ENCODE peak calls at places on chromosomes 3 and 15, in eight cellular contexts. One of them, this sample, is unnamed.

GRCh38 chr15:90580541-90580940 is 50.8 kb downstream of the CRTC3 start:
- DNase-seq in CD4-positive, alpha-beta T cell: no peak
- DNase-seq in cardiac muscle cell: no peak
- DNase-seq in HFFc6: no peak
- DNase-seq in AG10803: no peak
- DNase-seq in pancreas: no peak
- DNase-seq in type B pancreatic cell: no peak
- DNase-seq in lower lobe of right lung: no peak
- DNase-seq in this sample: no peak

GRCh38 chr15:38688761-38689160 is 124.1 kb upstream of the RASGRP1 start:
- DNase-seq in cardiac muscle cell: no peak
- DNase-seq in CD4-positive, alpha-beta T cell: peak
- DNase-seq in HFFc6: no peak
- DNase-seq in pancreas: no peak
- DNase-seq in AG10803: no peak
- DNase-seq in type B pancreatic cell: no peak
- DNase-seq in lower lobe of right lung: no peak
- DNase-seq in this sample: no peak

GRCh38 chr3:35322070-35322469 is 317.3 kb upstream of the ARPP21 start:
- DNase-seq in cardiac muscle cell: no peak
- DNase-seq in CD4-positive, alpha-beta T cell: no peak
- DNase-seq in AG10803: no peak
- DNase-seq in HFFc6: no peak
- DNase-seq in pancreas: no peak
- DNase-seq in lower lobe of right lung: no peak
- DNase-seq in type B pancreatic cell: no peak
- DNase-seq in this sample: no peak

GRCh38 chr15:23578521-23579150 is 13.2 kb downstream of the MKRN3 start:
- DNase-seq in AG10803: no peak
- DNase-seq in cardiac muscle cell: no peak
- DNase-seq in pancreas: no peak
- DNase-seq in lower lobe of right lung: no peak
- DNase-seq in HFFc6: no peak
- DNase-seq in type B pancreatic cell: no peak
- DNase-seq in CD4-positive, alpha-beta T cell: no peak
- DNase-seq in this sample: no peak

GRCh38 chr3:25843332-25843731 is 53.4 kb downstream of the OXSM start:
- DNase-seq in type B pancreatic cell: no peak
- DNase-seq in CD4-positive, alpha-beta T cell: no peak
- DNase-seq in cardiac muscle cell: no peak
- DNase-seq in AG10803: no peak
- DNase-seq in HFFc6: no peak
- DNase-seq in lower lobe of right lung: no peak
- DNase-seq in pancreas: no peak
- DNase-seq in this sample: no peak

GRCh38 chr15:99253381-99254090 is 2.3 kb downstream of the LRRC28 start:
- DNase-seq in type B pancreatic cell: no peak
- DNase-seq in CD4-positive, alpha-beta T cell: no peak
- DNase-seq in AG10803: peak
- DNase-seq in lower lobe of right lung: no peak
- DNase-seq in HFFc6: peak
- DNase-seq in cardiac muscle cell: no peak
- DNase-seq in pancreas: no peak
- DNase-seq in this sample: no peak

GRCh38 chr15:49124371-49124770 is 31.0 kb downstream of the COPS2 start:
- DNase-seq in cardiac muscle cell: no peak
- DNase-seq in HFFc6: no peak
- DNase-seq in AG10803: no peak
- DNase-seq in CD4-positive, alpha-beta T cell: no peak
- DNase-seq in pancreas: no peak
- DNase-seq in lower lobe of right lung: no peak
- DNase-seq in type B pancreatic cell: no peak
- DNase-seq in this sample: no peak

GRCh38 chr3:124606180-124606579 is 124.1 kb upstream of the UMPS start:
- DNase-seq in pancreas: no peak
- DNase-seq in HFFc6: no peak
- DNase-seq in type B pancreatic cell: no peak
- DNase-seq in cardiac muscle cell: peak
- DNase-seq in CD4-positive, alpha-beta T cell: no peak
- DNase-seq in lower lobe of right lung: no peak
- DNase-seq in AG10803: no peak
- DNase-seq in this sample: no peak

GRCh38 chr3:1082024-1082633 is 10.7 kb upstream of the CNTN6 start:
- DNase-seq in pancreas: peak
- DNase-seq in AG10803: peak
- DNase-seq in lower lobe of right lung: no peak
- DNase-seq in cardiac muscle cell: peak
- DNase-seq in type B pancreatic cell: no peak
- DNase-seq in CD4-positive, alpha-beta T cell: no peak
- DNase-seq in HFFc6: no peak
- DNase-seq in this sample: no peak

GRCh38 chr3:189486556-189486955 is 144.6 kb upstream of the TP63 start:
- DNase-seq in pancreas: no peak
- DNase-seq in type B pancreatic cell: no peak
- DNase-seq in CD4-positive, alpha-beta T cell: no peak
- DNase-seq in AG10803: no peak
- DNase-seq in cardiac muscle cell: no peak
- DNase-seq in HFFc6: no peak
- DNase-seq in lower lobe of right lung: no peak
- DNase-seq in this sample: no peak

GRCh38 chr3:133574260-133574881 is 885 bp downstream of the CDV3 start:
- DNase-seq in CD4-positive, alpha-beta T cell: peak
- DNase-seq in cardiac muscle cell: peak
- DNase-seq in lower lobe of right lung: peak
- DNase-seq in HFFc6: peak
- DNase-seq in AG10803: peak
- DNase-seq in pancreas: peak
- DNase-seq in type B pancreatic cell: peak
- DNase-seq in this sample: no peak

GRCh38 chr3:107846282-107846852 is 244.5 kb downstream of the CD47 start:
- DNase-seq in HFFc6: peak
- DNase-seq in CD4-positive, alpha-beta T cell: peak
- DNase-seq in pancreas: no peak
- DNase-seq in cardiac muscle cell: peak
- DNase-seq in AG10803: peak
- DNase-seq in type B pancreatic cell: no peak
- DNase-seq in lower lobe of right lung: peak
- DNase-seq in this sample: no peak

DNA sequence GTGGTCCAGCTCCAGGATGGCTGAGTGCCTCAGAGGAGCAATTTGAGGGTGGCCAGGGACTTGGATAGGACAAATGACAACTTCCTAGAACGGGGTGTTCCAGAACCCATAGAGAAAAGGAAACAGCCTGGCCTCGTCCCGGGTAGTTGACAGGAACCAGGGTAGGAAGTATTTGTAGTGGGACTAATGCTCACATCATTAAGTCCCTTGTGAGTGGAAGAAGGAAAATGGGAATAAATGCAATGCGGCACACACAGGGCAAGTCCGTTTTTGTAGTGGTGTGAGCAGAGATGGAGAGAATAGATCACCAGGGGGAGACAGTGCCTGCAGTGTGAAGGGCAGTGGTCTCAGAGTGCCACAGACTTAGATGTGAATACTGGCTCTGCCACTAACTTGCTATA is 19.6 kb downstream of the TIMP4 start:
- DNase-seq in pancreas: no peak
- DNase-seq in AG10803: peak
- DNase-seq in type B pancreatic cell: no peak
- DNase-seq in lower lobe of right lung: no peak
- DNase-seq in cardiac muscle cell: peak
- DNase-seq in CD4-positive, alpha-beta T cell: no peak
- DNase-seq in HFFc6: peak
- DNase-seq in this sample: no peak
- TF ChIP-seq CTCF in pancreas: no peak
- TF ChIP-seq CTCF in AG10803: peak
- TF ChIP-seq CTCF in type B pancreatic cell: peak
- TF ChIP-seq CTCF in lower lobe of right lung: peak
- TF ChIP-seq CTCF in cardiac muscle cell: peak
- TF ChIP-seq CTCF in CD4-positive, alpha-beta T cell: no peak
- TF ChIP-seq CTCF in HFFc6: peak
- TF ChIP-seq CTCF in this sample: peak

DNA sequence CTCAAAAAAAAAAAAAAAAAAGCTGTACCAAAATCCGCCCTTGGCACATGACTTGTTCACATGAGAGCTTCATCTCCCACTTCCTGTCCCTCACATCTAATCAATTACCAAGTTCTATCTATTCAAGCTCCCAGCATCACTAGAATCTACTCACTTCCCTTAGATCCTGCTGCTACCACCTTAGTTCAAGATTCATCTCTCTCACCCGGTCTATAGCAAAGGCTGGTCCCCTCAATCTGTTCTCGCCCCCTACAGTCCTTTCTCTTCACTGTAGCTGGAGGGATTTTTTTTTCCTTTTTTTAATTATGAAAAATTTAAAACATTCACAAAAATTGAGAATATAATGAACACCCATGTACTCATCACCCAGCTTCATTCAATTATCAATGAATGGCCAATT is 16.7 kb upstream of the GPR160 start:
- DNase-seq in AG10803: no peak
- DNase-seq in cardiac muscle cell: no peak
- DNase-seq in pancreas: no peak
- DNase-seq in lower lobe of right lung: no peak
- DNase-seq in HFFc6: no peak
- DNase-seq in type B pancreatic cell: no peak
- DNase-seq in CD4-positive, alpha-beta T cell: no peak
- DNase-seq in this sample: no peak
- TF ChIP-seq CTCF in AG10803: no peak
- TF ChIP-seq CTCF in cardiac muscle cell: peak
- TF ChIP-seq CTCF in pancreas: no peak
- TF ChIP-seq CTCF in lower lobe of right lung: no peak
- TF ChIP-seq CTCF in HFFc6: peak
- TF ChIP-seq CTCF in type B pancreatic cell: no peak
- TF ChIP-seq CTCF in CD4-positive, alpha-beta T cell: no peak
- TF ChIP-seq CTCF in this sample: peak

GRCh38 chr3:128573160-128573559 is 77.5 kb downstream of the RPN1 start:
- DNase-seq in HFFc6: no peak
- DNase-seq in type B pancreatic cell: no peak
- DNase-seq in CD4-positive, alpha-beta T cell: no peak
- DNase-seq in lower lobe of right lung: no peak
- DNase-seq in cardiac muscle cell: peak
- DNase-seq in AG10803: no peak
- DNase-seq in pancreas: no peak
- DNase-seq in this sample: no peak

GRCh38 chr3:128569756-128570155 is 76.8 kb upstream of the GATA2 start:
- DNase-seq in AG10803: no peak
- DNase-seq in pancreas: no peak
- DNase-seq in CD4-positive, alpha-beta T cell: no peak
- DNase-seq in cardiac muscle cell: no peak
- DNase-seq in HFFc6: no peak
- DNase-seq in lower lobe of right lung: no peak
- DNase-seq in type B pancreatic cell: no peak
- DNase-seq in this sample: no peak

GRCh38 chr3:128572013-128572412 is 78.6 kb downstream of the RPN1 start:
- DNase-seq in type B pancreatic cell: no peak
- DNase-seq in pancreas: no peak
- DNase-seq in AG10803: no peak
- DNase-seq in lower lobe of right lung: no peak
- DNase-seq in CD4-positive, alpha-beta T cell: no peak
- DNase-seq in cardiac muscle cell: no peak
- DNase-seq in HFFc6: no peak
- DNase-seq in this sample: no peak

GRCh38 chr3:128573707-128574162 is 76.9 kb downstream of the RPN1 start:
- DNase-seq in AG10803: no peak
- DNase-seq in pancreas: no peak
- DNase-seq in cardiac muscle cell: no peak
- DNase-seq in HFFc6: no peak
- DNase-seq in type B pancreatic cell: no peak
- DNase-seq in lower lobe of right lung: no peak
- DNase-seq in CD4-positive, alpha-beta T cell: no peak
- DNase-seq in this sample: no peak

GRCh38 chr3:128572644-128573105 is 77.9 kb downstream of the RPN1 start:
- DNase-seq in lower lobe of right lung: no peak
- DNase-seq in pancreas: no peak
- DNase-seq in AG10803: no peak
- DNase-seq in HFFc6: no peak
- DNase-seq in type B pancreatic cell: no peak
- DNase-seq in CD4-positive, alpha-beta T cell: no peak
- DNase-seq in cardiac muscle cell: peak
- DNase-seq in this sample: no peak
- TF ChIP-seq CTCF in lower lobe of right lung: peak
- TF ChIP-seq CTCF in pancreas: no peak
- TF ChIP-seq CTCF in AG10803: peak
- TF ChIP-seq CTCF in HFFc6: peak
- TF ChIP-seq CTCF in type B pancreatic cell: peak
- TF ChIP-seq CTCF in CD4-positive, alpha-beta T cell: no peak
- TF ChIP-seq CTCF in cardiac muscle cell: peak
- TF ChIP-seq CTCF in this sample: peak

GRCh38 chr3:69204315-69204957 is 82.0 kb upstream of the LMOD3 start:
- DNase-seq in CD4-positive, alpha-beta T cell: no peak
- DNase-seq in cardiac muscle cell: no peak
- DNase-seq in pancreas: no peak
- DNase-seq in type B pancreatic cell: no peak
- DNase-seq in HFFc6: no peak
- DNase-seq in lower lobe of right lung: no peak
- DNase-seq in AG10803: no peak
- DNase-seq in this sample: no peak
- TF ChIP-seq CTCF in CD4-positive, alpha-beta T cell: no peak
- TF ChIP-seq CTCF in cardiac muscle cell: no peak
- TF ChIP-seq CTCF in pancreas: no peak
- TF ChIP-seq CTCF in type B pancreatic cell: no peak
- TF ChIP-seq CTCF in HFFc6: no peak
- TF ChIP-seq CTCF in lower lobe of right lung: no peak
- TF ChIP-seq CTCF in AG10803: no peak
- TF ChIP-seq CTCF in this sample: no peak

This sample was measured in D721Med.